ENCODE peak calls at places on chromosomes 11 and 22, in nine cellular contexts. U is PC-3; J is GM23248; Q is fibroblast of lung; B is gastrocnemius medialis; M is CD8-positive, alpha-beta T cell; F is ascending aorta; R is RWPE1; C is colonic mucosa. T is an unnamed sample.
A peak's percentile ranks its signal among the peaks of the same experiment; 100 is the strongest.

GRCh38 chr11:46889689-46890475 is 28.5 kb downstream of the LRP4 start:
- DNase-seq in U (peak; percentile 83), J (peak; percentile 80), Q (peak; percentile 47), B (peak; percentile 35), M (peak; percentile 60), F (peak; percentile 84), R (peak; percentile 72), C (peak; percentile 83), T (peak; percentile 65)

GRCh38 chr11:102010776-102011500 is 36.3 kb upstream of the CFAP300 start:
- DNase-seq in U (peak; percentile 99), J (peak; percentile 95), Q (peak; percentile 92), B (peak; percentile 5), M (no peak), F (peak; percentile 73), R (peak; percentile 94), C (peak; percentile 76), T (no peak)

GRCh38 chr11:91248199-91248807 is 976.3 kb upstream of the FAT3 start:
- DNase-seq in U (peak; percentile 84), J (peak; percentile 49), Q (peak; percentile 13), B (no peak), M (no peak), F (no peak), R (peak; percentile 12), C (peak; percentile 17), T (no peak)

GRCh38 chr11:101127348-101127698 is 2.3 kb downstream of the PGR start:
- DNase-seq in U (no peak), J (peak; percentile 29), Q (no peak), B (no peak), M (no peak), F (peak; percentile 65), R (no peak), C (no peak), T (no peak)

GRCh38 chr22:17954200-17954859 is 70.0 kb downstream of the MICAL3 start:
- DNase-seq in U (no peak), J (no peak), Q (no peak), B (no peak), M (no peak), F (peak; percentile 34), R (no peak), C (peak; percentile 41), T (no peak)

GRCh38 chr11:119459293-119459976 is 36.5 kb upstream of the THY1 start:
- DNase-seq in U (no peak), J (no peak), Q (no peak), B (no peak), M (no peak), F (no peak), R (no peak), C (no peak), T (no peak)

GRCh38 chr11:6387811-6388599 is 2.3 kb upstream of the SMPD1 start:
- DNase-seq in U (no peak), J (peak; percentile 36), Q (peak; percentile 47), B (no peak), M (no peak), F (no peak), R (no peak), C (peak; percentile 36), T (no peak)

GRCh38 chr22:26322179-26322905 is 106.7 kb upstream of the ASPHD2 start:
- DNase-seq in U (peak; percentile 75), J (peak; percentile 99), Q (peak; percentile 95), B (peak; percentile 46), M (no peak), F (no peak), R (peak; percentile 74), C (no peak), T (no peak)

GRCh38 chr11:47412152-47412746 is 3.9 kb downstream of the SLC39A13 start:
- DNase-seq in U (peak; percentile 51), J (peak; percentile 75), Q (no peak), B (no peak), M (no peak), F (no peak), R (no peak), C (peak; percentile 52), T (peak; percentile 38)

GRCh38 chr11:71309181-71309580 is 56.8 kb upstream of the SHANK2 start:
- DNase-seq in U (no peak), J (no peak), Q (no peak), B (no peak), M (no peak), F (peak; percentile 11), R (no peak), C (peak; percentile 15), T (no peak)

GRCh38 chr11:79013509-79013908 is 427.3 kb downstream of the TENM4 start:
- DNase-seq in U (peak; percentile 18), J (peak; percentile 43), Q (peak; percentile 30), B (no peak), M (no peak), F (no peak), R (no peak), C (no peak), T (no peak)

GRCh38 chr11:11982975-11983374 is 25.5 kb downstream of the DKK3 start:
- DNase-seq in U (peak; percentile 71), J (peak; percentile 84), Q (peak; percentile 72), B (no peak), M (no peak), F (peak; percentile 61), R (no peak), C (no peak), T (no peak)

GRCh38 chr11:123351375-123351774 is 78.7 kb upstream of the GRAMD1B start:
- DNase-seq in U (no peak), J (no peak), Q (no peak), B (no peak), M (no peak), F (no peak), R (no peak), C (peak; percentile 18), T (peak; percentile 78)

GRCh38 chr11:12377106-12377823 is at the start of gene PARVA:
- DNase-seq in U (peak; percentile 66), J (peak; percentile 94), Q (peak; percentile 87), B (no peak), M (no peak), F (peak; percentile 79), R (peak; percentile 50), C (peak; percentile 77), T (no peak)

GRCh38 chr22:49212002-49212401 is 615.7 kb downstream of the BRD1 start:
- DNase-seq in U (no peak), J (no peak), Q (no peak), B (no peak), M (no peak), F (peak; percentile 22), R (no peak), C (no peak), T (no peak)
- H3K27ac ChIP-seq in U (no peak overlapping the region), J (no peak overlapping the region), Q (no peak overlapping the region), B (no peak overlapping the region), M (no peak overlapping the region), F (no peak overlapping the region), R (no peak overlapping the region), C (no peak overlapping the region), T (no peak overlapping the region)

DNA sequence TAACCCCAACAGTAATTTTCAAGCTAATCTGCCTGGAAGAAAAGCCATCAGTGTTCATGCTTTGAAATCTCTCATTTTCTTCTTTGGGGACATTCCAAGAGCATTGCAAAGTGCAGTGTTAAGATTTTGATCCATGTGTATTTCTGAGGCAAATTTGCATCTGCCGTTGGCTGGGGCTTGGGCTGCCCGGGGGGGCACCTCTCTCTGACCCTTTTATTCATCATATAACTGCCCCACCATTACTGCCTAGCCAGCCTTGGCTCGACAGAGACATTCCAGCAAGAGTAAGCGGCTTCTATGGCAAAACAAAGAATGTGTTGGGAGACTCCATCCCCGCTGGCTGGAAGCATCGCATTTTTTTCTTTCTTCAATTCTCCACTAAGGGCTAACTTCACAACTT is 483.5 kb downstream of the BRD1 start:
- DNase-seq in U (no peak), J (no peak), Q (no peak), B (no peak), M (no peak), F (peak; percentile 1), R (no peak), C (no peak), T (no peak)
- H3K27ac ChIP-seq in U (no peak overlapping the region), J (no peak overlapping the region), Q (no peak overlapping the region), B (no peak overlapping the region), M (no peak overlapping the region), F (no peak overlapping the region), R (no peak overlapping the region), C (no peak overlapping the region), T (no peak overlapping the region)

GRCh38 chr11:69986421-69987229 is 91.5 kb upstream of the ANO1 start:
- DNase-seq in U (no peak), J (no peak), Q (no peak), B (no peak), M (no peak), F (no peak), R (no peak), C (no peak), T (no peak)
- H3K27ac ChIP-seq in U (no peak overlapping the region), J (no peak overlapping the region), Q (no peak overlapping the region), B (no peak overlapping the region), M (no peak overlapping the region), F (peak overlapping the region; percentile 87), R (no peak overlapping the region), C (no peak overlapping the region), T (no peak overlapping the region)

GRCh38 chr11:68351450-68352275 is 39.3 kb downstream of the LRP5 start:
- DNase-seq in U (no peak), J (peak; percentile 30), Q (no peak), B (no peak), M (no peak), F (no peak), R (no peak), C (no peak), T (no peak)
- H3K27ac ChIP-seq in U (no peak overlapping the region), J (no peak overlapping the region), Q (no peak overlapping the region), B (no peak overlapping the region), M (no peak overlapping the region), F (peak overlapping the region; percentile 73), R (peak overlapping the region; percentile 37), C (no peak overlapping the region), T (no peak overlapping the region)

GRCh38 chr22:41036924-41037323 is 55.5 kb upstream of the EP300 start:
- DNase-seq in U (no peak), J (no peak), Q (no peak), B (no peak), M (no peak), F (no peak), R (no peak), C (no peak), T (no peak)
- H3K27ac ChIP-seq in U (no peak overlapping the region), J (no peak overlapping the region), Q (no peak overlapping the region), B (no peak overlapping the region), M (no peak overlapping the region), F (no peak overlapping the region), R (no peak overlapping the region), C (no peak overlapping the region), T (no peak overlapping the region)

GRCh38 chr11:121389651-121390050 is 62.5 kb upstream of the SORL1 start:
- DNase-seq in U (no peak), J (peak; percentile 40), Q (peak; percentile 65), B (no peak), M (no peak), F (no peak), R (no peak), C (no peak), T (no peak)
- H3K27ac ChIP-seq in U (no peak overlapping the region), J (no peak overlapping the region), Q (no peak overlapping the region), B (no peak overlapping the region), M (no peak overlapping the region), F (no peak overlapping the region), R (no peak overlapping the region), C (no peak overlapping the region), T (no peak overlapping the region)

T was measured in substantia nigra.